ENCODE peak calls at places on chromosome 9, in six cellular contexts. F is SK-N-SH, C is IMR-90, V is K562, O is H1, S is HepG2. T is an unnamed sample.

GRCh38 chr9:95992536-95992935 is 117.0 kb downstream of the ERCC6L2 start:
- DNase-seq in S (no peak), O (no peak), V (no peak), C (no peak), F (peak; percentile 49), T (no peak)

GRCh38 chr9:75551866-75552265 is 338.6 kb upstream of the PCSK5 start:
- DNase-seq in S (no peak), C (no peak), O (no peak), F (no peak), V (no peak), T (no peak)

GRCh38 chr9:111957856-111958631 is 61.4 kb downstream of the UGCG start:
- DNase-seq in V (no peak), C (peak; percentile 99), O (no peak), F (no peak), S (no peak), T (no peak)

GRCh38 chr9:79969866-79970265 is 398.1 kb downstream of the TLE4 start:
- DNase-seq in O (no peak), V (no peak), S (no peak), C (no peak), F (no peak), T (no peak)

GRCh38 chr9:132008871-132009812 is 70.5 kb downstream of the MED27 start:
- DNase-seq in O (no peak), V (no peak), F (no peak), C (no peak), S (peak; percentile 63), T (no peak)

GRCh38 chr9:117411547-117411946 is 3.3 kb downstream of the ASTN2 start:
- DNase-seq in S (peak; percentile 18), V (peak; percentile 27), C (peak; percentile 6), F (peak; percentile 74), O (no peak), T (no peak)

GRCh38 chr9:116873441-116873840 is 186.3 kb downstream of the TRIM32 start:
- DNase-seq in V (no peak), O (no peak), S (no peak), F (no peak), C (no peak), T (no peak)

GRCh38 chr9:107545036-107545435 is 55.5 kb upstream of the KLF4 start:
- DNase-seq in S (no peak), C (no peak), V (no peak), F (no peak), O (no peak), T (no peak)

GRCh38 chr9:17837931-17838330 is 259.1 kb downstream of the SH3GL2 start:
- DNase-seq in C (no peak), O (no peak), V (no peak), S (peak; percentile 6), F (no peak), T (no peak)

GRCh38 chr9:126389958-126390357 is 63.3 kb downstream of the MVB12B start:
- DNase-seq in S (no peak), O (no peak), C (no peak), F (no peak), V (no peak), T (no peak)

GRCh38 chr9:134123764-134124128 is 12.1 kb upstream of the WDR5 start:
- DNase-seq in F (no peak), V (no peak), C (no peak), O (no peak), S (no peak), T (no peak)

GRCh38 chr9:90124961-90125360 is 517.7 kb downstream of the DIRAS2 start:
- DNase-seq in F (peak; percentile 64), V (no peak), C (no peak), O (no peak), S (no peak), T (no peak)

GRCh38 chr9:4662989-4663792 is 1.1 kb downstream of the PLPP6 start:
- DNase-seq in F (peak; percentile 21), V (no peak), O (no peak), C (peak; percentile 47), S (peak; percentile 65), T (no peak)

GRCh38 chr9:126169736-126170135 is 156.9 kb upstream of the MVB12B start:
- DNase-seq in O (no peak), V (no peak), F (no peak), C (no peak), S (no peak), T (no peak)

GRCh38 chr9:4296217-4296616 is 3.7 kb downstream of the GLIS3 start:
- DNase-seq in S (no peak), O (no peak), C (no peak), V (no peak), F (no peak), T (no peak)

GRCh38 chr9:21831841-21832509 is 29.5 kb downstream of the MTAP start:
- DNase-seq in O (no peak), F (no peak), V (no peak), C (peak; percentile 98), S (no peak), T (peak; percentile 71)

GRCh38 chr9:71270554-71270953 is 149.1 kb upstream of the TRPM3 start:
- DNase-seq in S (no peak), V (no peak), O (no peak), F (no peak), C (no peak), T (no peak)

GRCh38 chr9:109108318-109108717 is 11.4 kb downstream of the TMEM245 start:
- DNase-seq in V (no peak), C (peak; percentile 71), F (no peak), S (no peak), O (no peak), T (no peak)

GRCh38 chr9:75918154-75918553 is 27.7 kb downstream of the PCSK5 start:
- DNase-seq in O (no peak), F (no peak), V (no peak), S (no peak), C (no peak), T (no peak)

GRCh38 chr9:32463500-32463899 is 62.5 kb downstream of the RIGI start:
- DNase-seq in O (no peak), C (no peak), S (no peak), V (no peak), F (no peak), T (no peak)

GRCh38 chr9:108543251-108543768 is 312.5 kb downstream of the ACTL7B start:
- DNase-seq in C (peak; percentile 53), O (peak; percentile 25), S (no peak), F (no peak), V (no peak), T (no peak)

GRCh38 chr9:71761938-71762353 is 6.4 kb downstream of the CEMIP2 start:
- DNase-seq in V (no peak), S (no peak), O (no peak), C (no peak), F (no peak), T (no peak)

GRCh38 chr9:93191354-93191660 is 7.4 kb downstream of the WNK2 start:
- DNase-seq in S (no peak), F (no peak), V (no peak), C (no peak), O (no peak), T (no peak)

GRCh38 chr9:68560131-68560844 is 19.6 kb upstream of the TMEM252 start:
- DNase-seq in O (peak; percentile 54), V (peak; percentile 63), F (peak; percentile 21), S (peak; percentile 29), C (peak; percentile 84), T (no peak)

DNA sequence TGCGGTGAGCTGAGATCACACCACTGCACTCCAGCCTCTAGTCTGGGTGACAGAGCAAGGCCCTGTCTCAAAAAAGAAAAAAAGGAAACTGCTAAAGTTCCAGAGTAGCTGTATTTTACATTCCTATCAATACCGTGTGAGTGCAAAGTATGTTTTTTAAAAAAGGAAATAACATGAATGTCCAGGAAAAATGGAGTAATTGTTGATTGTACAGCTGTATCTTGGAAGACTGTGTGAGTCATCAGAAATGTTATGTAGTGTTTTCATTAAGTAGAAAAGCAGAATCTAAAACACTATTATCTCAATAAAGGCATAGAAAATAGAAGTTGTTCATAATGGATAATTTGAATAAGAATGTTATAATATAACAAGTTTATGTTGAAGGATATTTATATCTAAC is 53.9 kb downstream of the ZCCHC7 start:
- DNase-seq in C (peak; percentile 81), F (no peak), S (no peak), O (no peak), V (no peak), T (no peak)
- TF ChIP-seq RFX5 in C (no peak), F (no peak), S (no peak), O (no peak), V (no peak), T (no peak)

GRCh38 chr9:14350766-14351165 is 36.8 kb upstream of the NFIB start:
- DNase-seq in F (peak; percentile 15), S (no peak), O (no peak), C (no peak), V (no peak), T (no peak)
- H2AFZ ChIP-seq in F (no peak overlapping the region), S (no peak overlapping the region), O (no peak overlapping the region), C (no peak overlapping the region), V (no peak overlapping the region), T (no peak overlapping the region)

DNA sequence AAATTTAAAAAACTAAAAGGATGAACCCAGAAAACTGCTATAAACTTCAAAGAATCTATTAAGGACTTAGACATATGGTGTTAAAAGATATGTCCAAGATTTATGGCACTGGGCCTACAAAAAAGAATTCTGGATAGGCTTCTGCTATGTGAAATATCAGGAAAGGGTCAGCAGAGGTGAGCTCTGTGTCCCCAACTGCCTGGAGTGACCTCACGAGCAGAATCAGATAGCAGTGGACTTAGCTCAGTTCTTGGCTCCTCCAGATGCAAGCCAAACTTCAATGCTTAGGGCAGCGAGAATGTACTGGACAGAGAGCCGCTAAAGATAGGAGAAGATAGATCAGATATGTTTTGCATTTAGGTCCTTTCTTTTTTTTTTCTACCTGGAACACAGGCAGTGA is 54.1 kb upstream of the TNC start:
- DNase-seq in S (no peak), F (no peak), C (no peak), V (no peak), O (no peak), T (no peak)
- TF ChIP-seq RFX5 in S (no peak), F (no peak), C (no peak), V (no peak), O (no peak), T (no peak)

GRCh38 chr9:127833555-127833954 is 20.9 kb downstream of the ENG start:
- DNase-seq in S (no peak), O (no peak), V (no peak), F (no peak), C (peak; percentile 55), T (no peak)

GRCh38 chr9:127835930-127836586 is 18.4 kb downstream of the ENG start:
- DNase-seq in S (no peak), V (no peak), F (no peak), O (no peak), C (peak; percentile 81), T (no peak)

GRCh38 chr9:127837346-127837745 is 17.1 kb downstream of the ENG start:
- DNase-seq in O (no peak), F (no peak), V (no peak), C (no peak), S (no peak), T (no peak)

DNA sequence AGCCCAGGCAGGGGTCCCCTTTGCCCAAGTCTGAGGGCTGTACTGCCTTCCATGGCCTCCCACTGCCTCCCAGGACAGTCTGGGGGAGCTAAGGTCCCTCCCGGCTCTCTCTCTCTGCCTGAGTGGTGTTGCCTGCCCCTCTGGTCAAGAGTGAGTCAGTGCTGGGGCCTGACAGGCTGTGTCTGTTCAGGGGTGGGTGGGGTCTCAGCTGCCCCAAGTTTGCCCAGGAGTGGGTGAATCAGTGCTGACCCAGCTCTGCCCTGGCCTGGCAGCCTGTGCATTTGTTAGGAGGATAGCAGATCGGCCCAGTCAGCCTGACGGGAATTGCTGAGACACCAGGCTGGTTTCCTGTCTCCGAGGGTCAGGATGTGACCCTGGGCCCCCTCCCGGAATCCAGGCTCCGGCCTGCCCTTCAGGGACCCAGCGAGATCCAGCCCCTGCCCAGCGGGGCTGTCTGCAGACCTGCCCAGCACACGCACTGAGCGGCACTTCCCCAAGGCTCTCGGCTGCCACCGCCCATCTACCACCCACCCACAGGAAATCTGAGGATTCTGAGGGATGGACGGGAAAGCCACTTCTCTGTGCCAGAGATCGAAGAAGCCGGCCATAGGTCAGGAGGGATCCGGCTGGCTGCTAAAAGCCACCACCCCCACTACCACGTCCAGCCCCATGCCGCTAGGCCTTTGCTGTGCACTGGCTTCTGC is 15.9 kb downstream of the ENG start:
- DNase-seq in S (no peak), O (no peak), F (no peak), V (no peak), C (peak; percentile 93), T (no peak)
- H2AFZ ChIP-seq in S (no peak overlapping the region), O (no peak overlapping the region), F (peak overlapping the region; percentile 72), V (no peak overlapping the region), C (peak overlapping the region; percentile 84), T (no peak overlapping the region)